ENCODE peak calls at places on chromosomes 2 and 18, in four cellular contexts. One of them, this sample, is unnamed.

GRCh38 chr2:240325654-240326031 is 109.8 kb upstream of the GPC1 start:
- DNase-seq in fibroblast of mammary gland: no peak
- DNase-seq in sciatic nerve: peak; percentile 80
- DNase-seq in nephron progenitor cell: no peak
- DNase-seq in this sample: no peak

GRCh38 chr2:219631406-219631891 is 4.0 kb downstream of the SLC4A3 start:
- DNase-seq in nephron progenitor cell: no peak
- DNase-seq in sciatic nerve: no peak
- DNase-seq in fibroblast of mammary gland: no peak
- DNase-seq in this sample: no peak

GRCh38 chr2:160014227-160014626 is 48.2 kb downstream of the PLA2R1 start:
- DNase-seq in nephron progenitor cell: no peak
- DNase-seq in sciatic nerve: no peak
- DNase-seq in fibroblast of mammary gland: no peak
- DNase-seq in this sample: no peak

GRCh38 chr2:27016801-27017325 is 15.9 kb upstream of the TMEM214 start:
- DNase-seq in nephron progenitor cell: peak; percentile 60
- DNase-seq in sciatic nerve: no peak
- DNase-seq in fibroblast of mammary gland: peak; percentile 76
- DNase-seq in this sample: peak; percentile 48

GRCh38 chr18:77131100-77131651 is 1.4 kb downstream of the MBP start:
- DNase-seq in fibroblast of mammary gland: peak; percentile 43
- DNase-seq in nephron progenitor cell: no peak
- DNase-seq in sciatic nerve: peak; percentile 83
- DNase-seq in this sample: no peak

GRCh38 chr2:223779877-223780276 is 57.5 kb downstream of the AP1S3 start:
- DNase-seq in nephron progenitor cell: no peak
- DNase-seq in fibroblast of mammary gland: peak; percentile 65
- DNase-seq in sciatic nerve: no peak
- DNase-seq in this sample: no peak

GRCh38 chr2:166632616-166633015 is 138.6 kb upstream of the SCN7A start:
- DNase-seq in nephron progenitor cell: no peak
- DNase-seq in sciatic nerve: no peak
- DNase-seq in fibroblast of mammary gland: peak; percentile 73
- DNase-seq in this sample: peak; percentile 75

GRCh38 chr18:79609021-79609461 is 70.6 kb upstream of the CTDP1 start:
- DNase-seq in sciatic nerve: peak; percentile 51
- DNase-seq in nephron progenitor cell: no peak
- DNase-seq in fibroblast of mammary gland: no peak
- DNase-seq in this sample: no peak

GRCh38 chr2:157160131-157160530 is 97.4 kb upstream of the GALNT5 start:
- DNase-seq in sciatic nerve: no peak
- DNase-seq in fibroblast of mammary gland: no peak
- DNase-seq in nephron progenitor cell: no peak
- DNase-seq in this sample: no peak

GRCh38 chr2:121486191-121486590 is 44.5 kb upstream of the RNU4ATAC start:
- DNase-seq in sciatic nerve: no peak
- DNase-seq in nephron progenitor cell: no peak
- DNase-seq in fibroblast of mammary gland: no peak
- DNase-seq in this sample: no peak

GRCh38 chr2:32792416-32792815 is 154.3 kb upstream of the LTBP1 start:
- DNase-seq in fibroblast of mammary gland: no peak
- DNase-seq in sciatic nerve: no peak
- DNase-seq in nephron progenitor cell: no peak
- DNase-seq in this sample: no peak

GRCh38 chr2:242010567-242011513 is 141.3 kb downstream of the RTP5 start:
- DNase-seq in nephron progenitor cell: no peak
- DNase-seq in fibroblast of mammary gland: no peak
- DNase-seq in sciatic nerve: peak; percentile 31
- DNase-seq in this sample: no peak

GRCh38 chr18:48488388-48488850 is 50.4 kb upstream of the CTIF start:
- DNase-seq in nephron progenitor cell: no peak
- DNase-seq in sciatic nerve: peak; percentile 73
- DNase-seq in fibroblast of mammary gland: peak; percentile 82
- DNase-seq in this sample: peak; percentile 64

GRCh38 chr2:136104977-136105376 is 13.0 kb downstream of the CXCR4 start:
- DNase-seq in sciatic nerve: no peak
- DNase-seq in fibroblast of mammary gland: no peak
- DNase-seq in nephron progenitor cell: no peak
- DNase-seq in this sample: no peak

GRCh38 chr18:24561369-24561768 is 100.9 kb downstream of the HRH4 start:
- DNase-seq in sciatic nerve: no peak
- DNase-seq in fibroblast of mammary gland: no peak
- DNase-seq in nephron progenitor cell: no peak
- DNase-seq in this sample: no peak

GRCh38 chr2:223668302-223668998 is 66.3 kb upstream of the SCG2 start:
- DNase-seq in fibroblast of mammary gland: peak; percentile 16
- DNase-seq in nephron progenitor cell: no peak
- DNase-seq in sciatic nerve: no peak
- DNase-seq in this sample: no peak

GRCh38 chr2:47896450-47896968 is 9.8 kb downstream of the FBXO11 start:
- DNase-seq in fibroblast of mammary gland: no peak
- DNase-seq in sciatic nerve: no peak
- DNase-seq in nephron progenitor cell: no peak
- DNase-seq in this sample: no peak

GRCh38 chr2:219525533-219526232 is 11.4 kb downstream of the ASIC4 start:
- DNase-seq in fibroblast of mammary gland: no peak
- DNase-seq in nephron progenitor cell: no peak
- DNase-seq in sciatic nerve: no peak
- DNase-seq in this sample: no peak

GRCh38 chr2:207166039-207166348 is 246 bp upstream of the KLF7 start:
- DNase-seq in nephron progenitor cell: peak; percentile 98
- DNase-seq in fibroblast of mammary gland: peak; percentile 99
- DNase-seq in sciatic nerve: peak; percentile 99
- DNase-seq in this sample: peak; percentile 99